ENCODE peak calls at places on chromosomes 3 and 15, in five cellular contexts. M, J, F, H and Q are unnamed samples.
A peak's percentile ranks its signal among the peaks of the same experiment; 100 is the strongest.

GRCh38 chr3:88059380-88060160 is 515 bp downstream of the ZNF654 start:
- DNase-seq in M (no peak), J (no peak), F (no peak), H (no peak), Q (peak; percentile 18)

GRCh38 chr15:82832601-82833209 is 23.3 kb downstream of the WHAMM start:
- DNase-seq in M (no peak), J (peak; percentile 87), F (no peak), H (no peak), Q (no peak)

GRCh38 chr15:74830868-74831267 is 4.4 kb downstream of the CPLX3 start:
- DNase-seq in M (no peak), J (no peak), F (peak; percentile 48), H (peak; percentile 52), Q (no peak)

GRCh38 chr3:148809835-148810234 is 17.8 kb upstream of the CPB1 start:
- DNase-seq in M (no peak), J (no peak), F (no peak), H (no peak), Q (no peak)

GRCh38 chr15:71565636-71566160 is 244.7 kb upstream of the NR2E3 start:
- DNase-seq in M (no peak), J (no peak), F (no peak), H (no peak), Q (no peak)

GRCh38 chr3:112047264-112047663 is 12.7 kb downstream of the TMPRSS7 start:
- DNase-seq in M (no peak), J (no peak), F (no peak), H (no peak), Q (no peak)

GRCh38 chr15:87939838-87940457 is 316.6 kb downstream of the NTRK3 start:
- DNase-seq in M (no peak), J (no peak), F (no peak), H (no peak), Q (no peak)

GRCh38 chr15:31273258-31273941 is 53.2 kb upstream of the KLF13 start:
- DNase-seq in M (no peak), J (no peak), F (no peak), H (no peak), Q (no peak)

GRCh38 chr3:158350971-158351370 is 220.0 kb upstream of the MLF1 start:
- DNase-seq in M (no peak), J (no peak), F (no peak), H (no peak), Q (no peak)

GRCh38 chr15:33194704-33195261 is at the start of gene FMN1:
- DNase-seq in M (peak; percentile 98), J (peak; percentile 90), F (peak; percentile 94), H (peak; percentile 93), Q (peak; percentile 91)

GRCh38 chr3:8733332-8734094 is at the start of gene CAV3:
- DNase-seq in M (peak; percentile 63), J (peak; percentile 12), F (peak; percentile 55), H (peak; percentile 52), Q (no peak)

GRCh38 chr3:11060500-11061251 is 68.1 kb downstream of the SLC6A1 start:
- DNase-seq in M (peak; percentile 90), J (peak; percentile 57), F (peak; percentile 54), H (peak; percentile 60), Q (peak; percentile 23)

GRCh38 chr3:123724306-123724705 is 139.5 kb upstream of the HACD2 start:
- DNase-seq in M (no peak), J (peak; percentile 49), F (no peak), H (no peak), Q (no peak)

GRCh38 chr15:98548172-98548971 is 100.0 kb upstream of the IGF1R start:
- DNase-seq in M (peak; percentile 93), J (peak; percentile 92), F (peak; percentile 71), H (peak; percentile 70), Q (no peak)

GRCh38 chr3:43343778-43344177 is 57.4 kb downstream of the SNRK start:
- DNase-seq in M (no peak), J (no peak), F (no peak), H (no peak), Q (no peak)

GRCh38 chr15:31439328-31439727 is 112.7 kb downstream of the KLF13 start:
- DNase-seq in M (no peak), J (no peak), F (no peak), H (no peak), Q (no peak)

GRCh38 chr3:57788624-57789018 is 32.5 kb downstream of the SLMAP start:
- DNase-seq in M (no peak), J (no peak), F (no peak), H (no peak), Q (no peak)

GRCh38 chr3:15959434-15959811 is 161.6 kb upstream of the ANKRD28 start:
- DNase-seq in M (no peak), J (peak; percentile 32), F (no peak), H (no peak), Q (no peak)

GRCh38 chr3:178457506-178457905 is 78.7 kb upstream of the KCNMB2 start:
- DNase-seq in M (no peak), J (no peak), F (no peak), H (no peak), Q (no peak)

GRCh38 chr3:153313307-153313945 is 151.4 kb downstream of the RAP2B start:
- DNase-seq in M (no peak), J (peak; percentile 21), F (no peak), H (no peak), Q (no peak)

GRCh38 chr3:112894258-112894657 is 47.6 kb upstream of the CD200R1L start:
- DNase-seq in M (no peak), J (peak; percentile 2), F (no peak), H (no peak), Q (no peak)

GRCh38 chr3:10419637-10420232 is 85.7 kb downstream of the ATP2B2 start:
- DNase-seq in M (no peak), J (peak; percentile 15), F (no peak), H (no peak), Q (peak; percentile 18)

GRCh38 chr3:13636874-13637273 is 87.9 kb downstream of the FBLN2 start:
- DNase-seq in M (no peak), J (no peak), F (no peak), H (no peak), Q (no peak)

GRCh38 chr3:106130384-106131084 is 261.7 kb upstream of the CBLB start:
- DNase-seq in M (no peak), J (peak; percentile 80), F (no peak), H (no peak), Q (no peak)

GRCh38 chr3:133330542-133330941 is 69.3 kb upstream of the BFSP2 start:
- DNase-seq in M (no peak), J (no peak), F (no peak), H (no peak), Q (no peak)

GRCh38 chr3:24500806-24501205 is 6.2 kb upstream of the THRB start:
- DNase-seq in M (no peak), J (peak; percentile 44), F (no peak), H (no peak), Q (no peak)

GRCh38 chr3:161150001-161150525 is 44.9 kb upstream of the B3GALNT1 start:
- DNase-seq in M (no peak), J (peak; percentile 6), F (no peak), H (no peak), Q (no peak)
- H3K4me1 ChIP-seq in M (no peaks in the 10 kb centered on the region), J (peaks cover 3% of the 10 kb centered on the region), F (no peaks in the 10 kb centered on the region), H (no peaks in the 10 kb centered on the region), Q (no peaks in the 10 kb centered on the region)

GRCh38 chr3:53749428-53749827 is 96.8 kb downstream of the CHDH start:
- DNase-seq in M (no peak), J (no peak), F (no peak), H (no peak), Q (no peak)
- H3K4me1 ChIP-seq in M (no peaks in the 10 kb centered on the region), J (no peaks in the 10 kb centered on the region), F (no peaks in the 10 kb centered on the region), H (no peaks in the 10 kb centered on the region), Q (peaks cover 15% of the 10 kb centered on the region)

GRCh38 chr15:67174864-67175573 is 79.4 kb downstream of the AAGAB start:
- DNase-seq in M (no peak), J (no peak), F (no peak), H (no peak), Q (no peak)
- H3K4me1 ChIP-seq in M (no peaks in the 10 kb centered on the region), J (peaks cover 82% of the 10 kb centered on the region), F (peaks cover 49% of the 10 kb centered on the region), H (peaks cover 48% of the 10 kb centered on the region), Q (peaks cover 28% of the 10 kb centered on the region)

DNA sequence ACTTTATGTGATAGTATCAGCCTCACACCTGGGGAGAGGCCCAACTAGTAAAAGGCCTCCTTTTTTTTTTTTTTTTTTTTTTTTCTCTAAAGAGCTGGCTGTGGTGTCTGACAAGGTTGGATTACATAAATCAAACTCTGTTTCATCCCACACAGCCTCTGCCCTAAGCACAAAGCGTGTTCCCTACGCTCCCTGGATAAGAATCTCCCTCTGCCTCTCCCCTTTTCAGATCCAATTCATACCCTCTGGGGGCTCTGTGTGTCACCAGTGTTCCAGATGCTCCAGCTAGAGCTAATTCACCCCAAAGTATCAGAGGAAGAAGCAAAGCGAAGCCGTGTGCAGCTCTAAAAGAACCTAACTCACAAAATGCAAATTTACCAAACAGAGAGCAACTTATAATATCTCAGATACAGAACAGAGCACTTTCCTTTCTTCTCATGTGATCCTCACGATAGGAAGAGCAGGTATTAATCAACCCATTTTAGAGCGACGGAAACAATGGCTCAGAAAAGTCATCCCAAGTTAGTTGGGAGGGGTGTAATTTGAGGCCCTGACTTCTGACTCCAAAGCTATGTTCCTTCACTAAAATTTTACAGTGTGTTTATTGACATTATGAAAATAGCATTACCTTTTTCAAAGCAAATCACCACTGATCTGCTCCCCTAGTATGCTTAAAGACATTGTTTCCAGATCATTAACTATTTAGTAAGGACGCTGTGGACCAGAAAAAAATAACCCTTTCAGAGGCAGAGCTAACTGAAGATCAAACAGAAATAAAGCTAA is 12.4 kb downstream of the BMF start:
- DNase-seq in M (no peak), J (no peak), F (no peak), H (no peak), Q (no peak)
- H3K4me1 ChIP-seq in M (no peaks in the 10 kb centered on the region), J (peaks cover 65% of the 10 kb centered on the region), F (peaks cover 84% of the 10 kb centered on the region), H (peaks cover 92% of the 10 kb centered on the region), Q (peaks cover 40% of the 10 kb centered on the region)

GRCh38 chr3:35727179-35727578 is 87.9 kb downstream of the ARPP21 start:
- DNase-seq in M (no peak), J (no peak), F (no peak), H (no peak), Q (no peak)
- H3K4me1 ChIP-seq in M (no peaks in the 10 kb centered on the region), J (no peaks in the 10 kb centered on the region), F (no peaks in the 10 kb centered on the region), H (no peaks in the 10 kb centered on the region), Q (no peaks in the 10 kb centered on the region)

DNA sequence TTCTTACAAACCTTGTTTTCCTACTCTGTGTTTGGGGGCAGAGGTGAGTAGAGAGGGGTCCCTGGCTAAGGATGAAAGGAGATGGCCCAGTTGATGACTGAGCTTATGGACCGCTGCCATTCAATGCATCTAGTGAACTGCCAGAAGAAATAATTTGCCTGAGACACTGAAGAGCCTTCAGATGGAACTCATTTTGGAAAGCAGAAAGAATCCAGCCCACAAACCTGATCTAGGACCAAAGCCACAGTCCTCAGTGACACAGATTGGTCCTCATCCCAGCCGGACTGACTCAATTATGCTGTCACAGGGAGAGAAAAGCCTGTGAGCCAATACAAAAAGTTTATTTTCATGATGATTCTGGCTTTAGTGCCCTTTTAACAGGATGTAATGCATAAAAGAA is 82.7 kb downstream of the CD47 start:
- DNase-seq in M (no peak), J (no peak), F (no peak), H (no peak), Q (no peak)
- H3K4me1 ChIP-seq in M (no peaks in the 10 kb centered on the region), J (no peaks in the 10 kb centered on the region), F (peaks cover 35% of the 10 kb centered on the region), H (peaks cover 19% of the 10 kb centered on the region), Q (no peaks in the 10 kb centered on the region)

GRCh38 chr3:82595530-82595929 is 834.1 kb upstream of the GBE1 start:
- DNase-seq in M (no peak), J (no peak), F (no peak), H (no peak), Q (no peak)
- H3K4me1 ChIP-seq in M (no peaks in the 10 kb centered on the region), J (no peaks in the 10 kb centered on the region), F (no peaks in the 10 kb centered on the region), H (no peaks in the 10 kb centered on the region), Q (no peaks in the 10 kb centered on the region)